ENCODE peak calls at places on chromosomes 4 and X, in four cellular contexts. V is GM19239; C is NCI-H2171; Y is CD8-positive, alpha-beta memory T cell. I is an unnamed sample.

GRCh38 chr4:110567266-110567665 is 55.6 kb downstream of the PITX2 start:
- DNase-seq in V (no peak), C (no peak), Y (no peak), I (no peak)

GRCh38 chr4:74423101-74423500 is 21.8 kb upstream of the AREG start:
- DNase-seq in V (no peak), C (no peak), Y (no peak), I (no peak)

GRCh38 chr4:170090667-170091052 is 904 bp upstream of the AADAT start:
- DNase-seq in V (no peak), C (no peak), Y (no peak), I (no peak)

GRCh38 chr4:24979554-24979953 is 51.2 kb downstream of the LGI2 start:
- DNase-seq in V (no peak), C (no peak), Y (no peak), I (no peak)

GRCh38 chrX:1468250-1468772 is 15.6 kb upstream of the ASMTL start:
- DNase-seq in V (peak; percentile 58), C (no peak), Y (peak; percentile 77), I (peak; percentile 72)

GRCh38 chr4:1871471-1872021 is 353 bp downstream of the NSD2 start:
- DNase-seq in V (peak; percentile 40), C (no peak), Y (no peak), I (no peak)

GRCh38 chr4:125013891-125014290 is 300.9 kb upstream of the FAT4 start:
- DNase-seq in V (no peak), C (no peak), Y (no peak), I (no peak)

GRCh38 chr4:183721207-183722081 is 62.4 kb downstream of the TRAPPC11 start:
- DNase-seq in V (peak; percentile 21), C (no peak), Y (peak; percentile 30), I (peak; percentile 24)

GRCh38 chr4:123976285-123976684 is 579.7 kb downstream of the SPRY1 start:
- DNase-seq in V (no peak), C (peak; percentile 5), Y (no peak), I (no peak)

GRCh38 chrX:135923353-135923752 is 29.8 kb downstream of the SAGE1 start:
- DNase-seq in V (no peak), C (no peak), Y (no peak), I (no peak)

GRCh38 chr4:89922881-89923280 is 28.2 kb downstream of the MMRN1 start:
- DNase-seq in V (no peak), C (no peak), Y (no peak), I (no peak)

GRCh38 chr4:41129128-41129754 is 85.1 kb downstream of the APBB2 start:
- DNase-seq in V (no peak), C (no peak), Y (no peak), I (no peak)

GRCh38 chr4:2964077-2964471 is 703 bp downstream of the GRK4 start:
- DNase-seq in V (no peak), C (no peak), Y (no peak), I (no peak)

GRCh38 chrX:27680726-27681125 is 90.6 kb downstream of the DCAF8L2 start:
- DNase-seq in V (no peak), C (no peak), Y (no peak), I (no peak)

GRCh38 chr4:172892300-172892699 is 276.3 kb upstream of the GALNT7 start:
- DNase-seq in V (no peak), C (no peak), Y (no peak), I (no peak)

GRCh38 chr4:11399461-11399971 is 29.2 kb downstream of the HS3ST1 start:
- DNase-seq in V (no peak), C (no peak), Y (no peak), I (no peak)

GRCh38 chrX:716136-716535 is 85.5 kb downstream of the SHOX start:
- DNase-seq in V (no peak), C (no peak), Y (no peak), I (no peak)

GRCh38 chr4:49032440-49033161 is 46.5 kb downstream of the CWH43 start:
- DNase-seq in V (no peak), C (no peak), Y (no peak), I (no peak)

GRCh38 chr4:163991268-163991667 is 496.8 kb downstream of the TMA16 start:
- DNase-seq in V (no peak), C (no peak), Y (no peak), I (no peak)

GRCh38 chr4:169268951-169269781 is 1.6 kb downstream of the SH3RF1 start:
- DNase-seq in V (no peak), C (no peak), Y (no peak), I (no peak)

GRCh38 chr4:87521757-87522374 is 7.3 kb downstream of the SPARCL1 start:
- DNase-seq in V (no peak), C (peak; percentile 81), Y (no peak), I (no peak)

GRCh38 chr4:2484169-2484568 is 15.3 kb downstream of the RNF4 start:
- DNase-seq in V (no peak), C (no peak), Y (no peak), I (no peak)

I was measured in activated T-helper 2 cell treated with anti-CD3 and anti-CD28 coated beads, Interferon-gamma antibody, Interleukin-2, Interleukin-4, amounts not matched to agents 10 μg/mL and 5 μg/mL and 100 μg/mL, durations not matched to agents 14 hours and 24 hours and 36 hours.